ENCODE peak calls at places on chromosomes 3 and 15, in five cellular contexts. M, C, X, I and W are unnamed samples. For H3K27me3, the result is how much of the 10 kb centered on the place peaks cover.

GRCh38 chr3:12948891-12949711 is 107.7 kb upstream of the RPL32 start:
- DNase-seq in M (peak), C (no peak), X (no peak), I (no peak), W (no peak)

GRCh38 chr3:141126661-141127343 is 75.7 kb downstream of the SPSB4 start:
- DNase-seq in M (no peak), C (no peak), X (no peak), I (no peak), W (no peak)

GRCh38 chr15:92845109-92845508 is 55.0 kb upstream of the CHD2 start:
- DNase-seq in M (peak), C (no peak), X (no peak), I (no peak), W (no peak)

GRCh38 chr3:13272831-13273603 is 147.1 kb downstream of the NUP210 start:
- DNase-seq in M (no peak), C (no peak), X (no peak), I (no peak), W (no peak)

GRCh38 chr3:149448331-149448831 is 26.1 kb upstream of the TM4SF4 start:
- DNase-seq in M (peak), C (no peak), X (no peak), I (no peak), W (no peak)

GRCh38 chr3:186514296-186515002 is 29.7 kb downstream of the CRYGS start:
- DNase-seq in M (peak), C (no peak), X (no peak), I (peak), W (no peak)

GRCh38 chr15:73677146-73677607 is 7.0 kb upstream of the CD276 start:
- DNase-seq in M (peak), C (peak), X (peak), I (no peak), W (peak)

GRCh38 chr15:99324700-99325099 is 73.4 kb downstream of the LRRC28 start:
- DNase-seq in M (no peak), C (no peak), X (no peak), I (no peak), W (no peak)

GRCh38 chr3:184757010-184757651 is 45.3 kb upstream of the MAGEF1 start:
- DNase-seq in M (peak), C (no peak), X (peak), I (no peak), W (no peak)

GRCh38 chr3:123244128-123244527 is 42.4 kb downstream of the SEC22A start:
- DNase-seq in M (no peak), C (no peak), X (no peak), I (no peak), W (no peak)

GRCh38 chr15:67161412-67161811 is 93.0 kb downstream of the AAGAB start:
- DNase-seq in M (no peak), C (no peak), X (no peak), I (no peak), W (no peak)

GRCh38 chr15:78207641-78208340 is 26.6 kb downstream of the ACSBG1 start:
- DNase-seq in M (no peak), C (no peak), X (no peak), I (no peak), W (no peak)

GRCh38 chr15:25242166-25242879 is 196.5 kb downstream of the UBE3A start:
- DNase-seq in M (no peak), C (no peak), X (peak), I (no peak), W (peak)

GRCh38 chr15:63292771-63293170 is 15.4 kb downstream of the APH1B start:
- DNase-seq in M (no peak), C (no peak), X (no peak), I (no peak), W (no peak)

GRCh38 chr3:45987368-45988099 is 8.1 kb downstream of the FYCO1 start:
- DNase-seq in M (no peak), C (no peak), X (no peak), I (no peak), W (no peak)

GRCh38 chr3:23481660-23482278 is 278.6 kb downstream of the UBE2E2 start:
- DNase-seq in M (no peak), C (no peak), X (no peak), I (no peak), W (no peak)

GRCh38 chr3:149245738-149246451 is 24.3 kb upstream of the CP start:
- DNase-seq in M (peak), C (no peak), X (no peak), I (no peak), W (no peak)

GRCh38 chr15:57806003-57806402 is 99.5 kb downstream of the POLR2M start:
- DNase-seq in M (no peak), C (no peak), X (no peak), I (no peak), W (no peak)

GRCh38 chr3:25094932-25095690 is 333.0 kb upstream of the RARB start:
- DNase-seq in M (no peak), C (no peak), X (no peak), I (no peak), W (no peak)

GRCh38 chr3:71629289-71630252 is 46.0 kb upstream of the FOXP1 start:
- DNase-seq in M (no peak), C (no peak), X (peak), I (no peak), W (no peak)

GRCh38 chr3:20637729-20638128 is 451.7 kb upstream of the SGO1 start:
- DNase-seq in M (no peak), C (no peak), X (no peak), I (no peak), W (no peak)

GRCh38 chr15:90075420-90076289 is 26.6 kb downstream of the IDH2 start:
- DNase-seq in M (peak), C (no peak), X (no peak), I (peak), W (no peak)

GRCh38 chr3:51283421-51283820 is 101.7 kb upstream of the MANF start:
- DNase-seq in M (peak), C (no peak), X (no peak), I (no peak), W (no peak)

DNA sequence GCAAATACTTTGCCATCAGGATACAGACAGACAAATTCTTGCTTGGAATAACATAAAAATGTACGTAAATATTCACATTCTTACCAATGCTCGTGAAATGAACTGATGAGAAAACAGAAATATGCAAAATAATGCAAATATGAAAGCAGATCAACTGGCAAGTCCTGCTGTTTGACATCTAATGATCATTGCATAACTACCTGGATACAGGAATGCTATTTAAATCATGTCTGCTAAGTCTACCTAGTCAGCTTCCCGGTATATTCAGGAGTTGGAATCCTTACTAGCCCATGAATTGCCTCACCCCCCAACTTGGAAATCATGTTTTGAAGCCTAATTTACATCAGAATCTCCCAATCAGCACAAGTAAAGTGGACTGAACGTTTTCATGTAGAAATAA is 230.6 kb downstream of the CHL1 start:
- DNase-seq in M (no peak), C (no peak), X (no peak), I (no peak), W (no peak)
- H3K4me3 ChIP-seq in M (no peak), C (no peak), X (no peak), I (no peak), W (no peak)

DNA sequence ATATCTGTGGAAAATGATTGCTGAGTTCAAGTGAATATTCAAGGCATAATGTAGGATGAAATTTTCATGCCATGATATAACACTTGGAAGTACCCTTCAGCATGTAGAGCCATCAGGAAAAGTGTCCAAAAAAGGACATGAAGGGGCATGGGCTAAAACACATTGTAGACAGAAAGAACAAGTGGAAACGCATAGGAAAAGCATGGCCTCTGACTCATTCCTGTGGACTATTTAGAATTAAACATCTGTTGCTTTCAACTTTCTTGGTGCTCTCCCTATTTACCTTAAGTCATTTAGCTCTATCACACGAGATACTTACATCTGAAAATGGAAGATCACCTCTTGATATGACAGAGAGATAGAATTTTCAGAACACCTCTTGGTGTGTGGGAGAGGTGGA is 135.0 kb downstream of the RBMS3 start:
- DNase-seq in M (peak), C (no peak), X (no peak), I (no peak), W (no peak)
- H3K27me3 ChIP-seq in M (under half), C (under half), X (under half), I (under half), W (under half)

GRCh38 chr15:94235681-94236080 is 4.3 kb downstream of the MCTP2 start:
- DNase-seq in M (no peak), C (no peak), X (no peak), I (no peak), W (no peak)

GRCh38 chr15:94238539-94239118 is 7.3 kb downstream of the MCTP2 start:
- DNase-seq in M (no peak), C (no peak), X (no peak), I (no peak), W (no peak)

GRCh38 chr15:94239474-94239873 is 8.1 kb downstream of the MCTP2 start:
- DNase-seq in M (peak), C (no peak), X (no peak), I (no peak), W (no peak)

GRCh38 chr15:94236638-94237037 is 5.3 kb downstream of the MCTP2 start:
- DNase-seq in M (peak), C (no peak), X (no peak), I (no peak), W (no peak)

GRCh38 chr15:94237903-94238302 is 6.5 kb downstream of the MCTP2 start:
- DNase-seq in M (peak), C (no peak), X (no peak), I (no peak), W (no peak)
- H3K4me3 ChIP-seq in M (no peak), C (no peak), X (no peak), I (no peak), W (no peak)

GRCh38 chr3:10981961-10982360 is 10.6 kb upstream of the SLC6A1 start:
- DNase-seq in M (peak), C (no peak), X (no peak), I (no peak), W (no peak)

GRCh38 chr3:10980216-10980799 is 12.2 kb upstream of the SLC6A1 start:
- DNase-seq in M (no peak), C (no peak), X (no peak), I (no peak), W (no peak)

GRCh38 chr3:10982782-10983181 is 9.8 kb upstream of the SLC6A1 start:
- DNase-seq in M (peak), C (no peak), X (no peak), I (no peak), W (no peak)

GRCh38 chr3:10978956-10979355 is 13.6 kb upstream of the SLC6A1 start:
- DNase-seq in M (no peak), C (no peak), X (no peak), I (no peak), W (no peak)

GRCh38 chr3:10981031-10981430 is 11.5 kb upstream of the SLC6A1 start:
- DNase-seq in M (no peak), C (no peak), X (no peak), I (no peak), W (no peak)
- H3K27me3 ChIP-seq in M (under half), C (under half), X (under half), I (under half), W (under half)

DNA sequence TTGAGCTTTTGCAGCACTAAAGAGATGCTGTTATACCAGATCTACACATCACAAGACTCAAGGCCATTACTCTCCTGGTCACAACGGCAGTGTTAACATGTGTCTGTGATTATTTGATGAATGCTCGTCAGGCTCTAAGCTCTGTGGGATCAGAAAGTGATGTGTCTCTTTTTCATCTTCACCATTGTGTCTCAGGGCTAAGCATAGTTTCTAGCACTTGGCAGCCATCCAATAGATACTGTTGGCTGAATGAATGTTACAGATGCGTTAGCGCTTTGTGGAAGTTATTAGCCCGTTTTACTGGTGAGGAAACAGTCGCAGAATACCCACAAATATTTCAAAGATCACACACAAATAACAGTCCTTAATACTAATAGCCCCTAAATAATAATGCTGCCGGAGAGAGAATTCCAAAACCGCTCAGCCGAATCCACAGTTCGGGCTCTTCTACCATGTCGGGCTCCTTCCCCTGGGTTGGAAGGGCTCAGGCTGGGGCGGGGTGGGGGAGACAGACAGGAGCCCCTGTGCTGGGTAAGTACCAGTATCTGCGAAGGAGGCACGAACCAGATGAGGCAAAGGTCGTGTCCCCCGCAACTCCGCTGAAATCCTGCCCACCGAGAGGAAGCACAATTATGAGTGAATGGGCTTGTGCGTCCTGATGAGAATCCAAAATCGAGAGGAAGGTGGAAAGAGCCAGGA is 1.1 kb upstream of the FAM81A start:
- DNase-seq in M (no peak), C (no peak), X (no peak), I (no peak), W (no peak)
- H3K4me3 ChIP-seq in M (no peak), C (no peak), X (no peak), I (peak), W (peak)

GRCh38 chr15:72402726-72403125 is 4.6 kb downstream of the TMEM202 start:
- DNase-seq in M (no peak), C (no peak), X (no peak), I (no peak), W (no peak)

GRCh38 chr15:72398648-72399047 is 543 bp downstream of the TMEM202 start:
- DNase-seq in M (no peak), C (no peak), X (no peak), I (no peak), W (no peak)

GRCh38 chr15:72406936-72407335 is 8.8 kb downstream of the TMEM202 start:
- DNase-seq in M (no peak), C (no peak), X (no peak), I (no peak), W (no peak)

GRCh38 chr15:72404356-72404755 is 6.3 kb downstream of the TMEM202 start:
- DNase-seq in M (no peak), C (no peak), X (no peak), I (no peak), W (no peak)
- H3K27me3 ChIP-seq in M (under half), C (under half), X (under half), I (under half), W (under half)

DNA sequence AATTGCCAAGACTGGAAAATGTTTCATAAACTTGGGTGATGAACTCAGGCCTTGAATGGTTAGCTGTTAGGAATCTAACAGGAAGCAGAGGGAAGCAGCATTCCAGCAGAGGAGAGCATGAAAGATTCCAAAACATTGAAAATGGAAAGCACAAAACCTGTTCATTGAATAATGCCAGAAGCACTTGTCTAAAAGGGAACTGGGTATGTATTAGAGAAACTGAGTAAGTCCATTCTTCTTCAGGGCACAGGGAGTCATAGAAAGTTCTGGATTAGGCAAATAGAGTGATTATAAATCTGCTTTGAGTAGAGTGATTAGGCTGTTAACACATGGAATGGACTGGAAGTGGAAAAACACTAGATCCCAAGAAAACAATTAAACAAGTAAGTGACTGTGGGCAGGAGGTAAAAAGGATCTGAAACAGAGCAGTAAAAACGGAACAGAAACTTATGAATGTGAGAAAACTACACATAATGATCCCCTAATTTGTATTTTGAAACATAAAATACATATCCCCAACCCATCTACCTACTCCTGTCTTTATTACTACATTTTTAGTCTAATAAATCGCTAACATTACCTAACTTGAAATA is 343.4 kb downstream of the TBC1D5 start:
- DNase-seq in M (no peak), C (no peak), X (no peak), I (no peak), W (no peak)
- H3K4me3 ChIP-seq in M (no peak), C (no peak), X (no peak), I (no peak), W (no peak)

DNA sequence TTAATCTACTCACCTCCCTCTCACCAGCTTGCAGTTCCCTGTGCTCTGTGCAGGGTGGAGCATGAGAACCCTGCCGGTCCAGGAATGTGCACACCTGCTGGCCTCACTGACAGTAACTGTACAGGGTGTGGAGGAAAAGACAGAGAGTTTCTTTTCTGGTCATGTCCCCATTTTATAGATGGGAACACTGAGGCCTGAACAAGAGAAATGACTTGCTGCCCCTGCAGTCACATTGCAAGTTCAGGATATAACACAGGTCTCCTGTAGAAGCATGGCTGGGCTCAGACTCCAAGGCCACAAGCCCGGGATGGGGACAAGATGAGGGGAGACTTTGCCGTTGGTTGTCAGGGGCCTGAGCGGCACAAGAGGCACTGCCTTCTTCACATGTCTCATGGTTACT is 23.3 kb downstream of the SLC28A1 start:
- DNase-seq in M (no peak), C (no peak), X (no peak), I (no peak), W (no peak)
- H3K27me3 ChIP-seq in M (under half), C (under half), X (under half), I (under half), W (under half)

GRCh38 chr3:31562525-31562924 is 29.8 kb downstream of the STT3B start:
- DNase-seq in M (no peak), C (no peak), X (no peak), I (peak), W (peak)
- H3K4me3 ChIP-seq in M (no peak), C (no peak), X (no peak), I (no peak), W (no peak)